ENCODE peak calls at places on chromosomes 13 and 19, in five cellular contexts. X, J, Y, B and L are unnamed samples. For H3K4me1, the result is how much of the 10 kb centered on the place peaks cover.

GRCh38 chr19:40223135-40223822 is 3.2 kb downstream of the CCNP start:
- DNase-seq in X (no peak), Y (no peak), B (peak), J (no peak), L (peak)

GRCh38 chr19:2274937-2275535 is 6.9 kb downstream of the PEAK3 start:
- DNase-seq in X (peak), Y (peak), J (no peak), B (peak), L (peak)

GRCh38 chr19:17862711-17863519 is 3.2 kb downstream of the RPL18A start:
- DNase-seq in Y (no peak), J (no peak), B (no peak), X (no peak), L (no peak)

GRCh38 chr19:35509018-35509652 is 4.3 kb downstream of the DMKN start:
- DNase-seq in B (peak), Y (no peak), X (no peak), J (no peak), L (peak)

GRCh38 chr13:54029226-54029625 is 1000.6 kb downstream of the OLFM4 start:
- DNase-seq in B (no peak), Y (no peak), J (no peak), X (no peak), L (no peak)

GRCh38 chr13:34675626-34676025 is 266.4 kb upstream of the NBEA start:
- DNase-seq in B (no peak), Y (peak), J (no peak), X (no peak), L (no peak)

GRCh38 chr13:46097015-46097414 is 7.8 kb downstream of the CPB2 start:
- DNase-seq in Y (no peak), X (no peak), J (no peak), B (no peak), L (no peak)

GRCh38 chr13:113558461-113558860 is 26.1 kb upstream of the TFDP1 start:
- DNase-seq in Y (no peak), J (no peak), X (no peak), B (no peak), L (peak)

GRCh38 chr13:36728006-36728405 is 54.2 kb downstream of the SERTM1 start:
- DNase-seq in Y (no peak), X (no peak), J (no peak), B (no peak), L (no peak)

GRCh38 chr19:39327990-39328705 is 7.5 kb upstream of the LRFN1 start:
- DNase-seq in Y (peak), J (peak), B (peak), X (peak), L (peak)

GRCh38 chr13:52162279-52163101 is 3.1 kb upstream of the NEK3 start:
- DNase-seq in J (no peak), X (no peak), Y (peak), B (no peak), L (no peak)

GRCh38 chr19:46737761-46738171 is 8.1 kb upstream of the FKRP start:
- DNase-seq in J (no peak), Y (no peak), X (peak), B (no peak), L (no peak)

GRCh38 chr19:46736544-46737274 is 9.1 kb upstream of the FKRP start:
- DNase-seq in Y (peak), B (no peak), X (peak), J (no peak), L (peak)

GRCh38 chr19:46741447-46741846 is 4.4 kb upstream of the FKRP start:
- DNase-seq in B (no peak), X (no peak), Y (no peak), J (no peak), L (no peak)

GRCh38 chr19:46737275-46737654 is 8.6 kb upstream of the FKRP start:
- DNase-seq in X (peak), J (no peak), Y (no peak), B (no peak), L (no peak)

DNA sequence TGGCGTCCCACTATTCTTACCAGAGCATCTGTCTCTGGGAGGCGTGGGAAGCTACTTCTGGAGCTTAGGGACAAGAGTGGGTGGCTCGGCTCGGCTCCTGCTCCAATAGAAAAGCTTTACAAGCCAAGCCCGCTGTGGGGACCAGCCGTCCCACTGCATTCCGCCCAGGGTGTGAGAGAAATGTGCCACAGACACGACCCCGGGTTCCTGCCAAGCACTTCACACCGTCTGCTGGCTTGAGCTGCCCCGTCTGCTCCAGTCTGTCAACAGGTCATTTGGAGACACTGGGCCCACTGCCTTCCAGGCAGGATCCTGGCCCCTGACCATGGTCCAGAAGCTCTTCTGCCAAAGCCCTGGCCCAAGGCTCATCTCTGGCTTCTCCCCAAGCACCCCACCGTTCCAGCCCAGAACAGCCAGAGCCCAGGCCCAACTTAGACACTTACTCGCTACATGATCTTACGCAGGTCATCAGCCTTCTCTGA is 6.5 kb upstream of the FKRP start:
- DNase-seq in J (no peak), Y (no peak), B (no peak), X (peak), L (no peak)
- H3K4me1 ChIP-seq in J (under half), Y (under half), B (under half), X (half or more), L (half or more)

GRCh38 chr19:15464394-15465385 is at the start of gene RASAL3:
- DNase-seq in Y (peak), J (no peak), B (peak), X (no peak), L (no peak)
- H3K4me3 ChIP-seq in Y (no peak), J (no peak), B (peak), X (peak), L (peak)

GRCh38 chr13:42277618-42278276 is 5.8 kb downstream of the AKAP11 start:
- DNase-seq in Y (peak), B (no peak), J (no peak), X (no peak), L (no peak)

GRCh38 chr13:42279986-42280385 is 8.0 kb downstream of the AKAP11 start:
- DNase-seq in B (no peak), J (no peak), Y (no peak), X (no peak), L (no peak)

GRCh38 chr13:42279080-42279479 is 7.1 kb downstream of the AKAP11 start:
- DNase-seq in J (no peak), X (no peak), B (no peak), Y (no peak), L (no peak)

GRCh38 chr13:42283574-42283973 is 11.6 kb downstream of the AKAP11 start:
- DNase-seq in B (peak), Y (no peak), J (no peak), X (no peak), L (no peak)

DNA sequence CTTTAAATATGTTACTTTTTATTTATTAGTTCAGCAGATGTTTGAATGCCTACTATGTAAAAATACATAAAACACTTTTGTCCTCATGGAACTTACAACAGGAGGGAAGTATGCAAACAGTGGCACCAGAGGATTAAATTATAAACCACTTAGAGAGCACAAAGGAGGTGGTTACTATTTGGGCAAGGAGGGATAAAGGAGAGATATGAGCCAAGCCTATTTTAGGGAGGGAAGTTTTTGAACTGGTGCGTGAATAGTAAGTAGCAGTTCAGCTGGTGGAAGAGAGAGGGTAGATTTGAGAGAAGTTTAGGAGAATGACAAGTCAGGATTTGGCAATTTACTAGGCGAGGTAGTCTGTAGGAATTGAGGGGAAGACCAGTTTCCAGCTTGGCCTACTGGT is 8.6 kb downstream of the AKAP11 start:
- DNase-seq in X (no peak), Y (no peak), J (no peak), B (no peak), L (no peak)
- H3K4me1 ChIP-seq in X (under half), Y (under half), J (under half), B (under half), L (half or more)

GRCh38 chr13:38213307-38213706 is 136.3 kb upstream of the UFM1 start:
- DNase-seq in Y (no peak), B (no peak), X (no peak), J (no peak), L (no peak)

GRCh38 chr13:38216181-38216580 is 133.5 kb upstream of the UFM1 start:
- DNase-seq in B (no peak), Y (no peak), J (no peak), X (no peak), L (no peak)

GRCh38 chr13:38210928-38211596 is 138.6 kb upstream of the UFM1 start:
- DNase-seq in J (no peak), X (no peak), B (no peak), Y (no peak), L (no peak)
- H3K4me3 ChIP-seq in J (no peak), X (no peak), B (no peak), Y (no peak), L (no peak)